ENCODE peak calls at places on chromosomes 3 and 15, in five cellular contexts. O is A549, V is AG09319, H is RWPE1, F is foreskin fibroblast. D is an unnamed sample.

GRCh38 chr15:101357333-101357732 is 62.3 kb upstream of the SNRPA1 start:
- DNase-seq in O (no peak), V (no peak), H (no peak), F (no peak), D (no peak)

GRCh38 chr15:40075298-40076044 is 33.2 kb downstream of the BMF start:
- DNase-seq in O (no peak), V (no peak), H (no peak), F (no peak), D (no peak)

GRCh38 chr15:29003446-29004233 is 117.9 kb downstream of the APBA2 start:
- DNase-seq in O (no peak), V (no peak), H (peak), F (peak), D (no peak)

GRCh38 chr3:111729087-111729846 is 129.8 kb upstream of the PHLDB2 start:
- DNase-seq in O (no peak), V (peak), H (no peak), F (peak), D (no peak)

GRCh38 chr3:183161552-183162345 is 785 bp downstream of the LAMP3 start:
- DNase-seq in O (no peak), V (no peak), H (no peak), F (peak), D (no peak)

GRCh38 chr15:52180851-52181450 is 10.2 kb downstream of the GNB5 start:
- DNase-seq in O (no peak), V (no peak), H (no peak), F (no peak), D (no peak)

GRCh38 chr15:31367730-31368344 is 41.2 kb downstream of the KLF13 start:
- DNase-seq in O (no peak), V (no peak), H (no peak), F (no peak), D (no peak)

GRCh38 chr3:130707914-130708601 is 38.6 kb downstream of the PIK3R4 start:
- DNase-seq in O (no peak), V (peak), H (no peak), F (peak), D (no peak)

GRCh38 chr3:70749122-70749521 is 436.7 kb upstream of the MDFIC2 start:
- DNase-seq in O (no peak), V (no peak), H (no peak), F (no peak), D (no peak)

GRCh38 chr3:70757658-70758057 is 445.2 kb upstream of the MDFIC2 start:
- DNase-seq in O (no peak), V (no peak), H (no peak), F (no peak), D (no peak)

GRCh38 chr3:70754314-70754713 is 441.9 kb upstream of the MDFIC2 start:
- DNase-seq in O (no peak), V (no peak), H (no peak), F (peak), D (no peak)

GRCh38 chr3:70748593-70748992 is 436.2 kb upstream of the MDFIC2 start:
- DNase-seq in O (no peak), V (no peak), H (no peak), F (no peak), D (no peak)

GRCh38 chr3:70753572-70753971 is 441.1 kb upstream of the MDFIC2 start:
- DNase-seq in O (peak), V (no peak), H (no peak), F (no peak), D (no peak)
- TF ChIP-seq CTCF in O (peak), V (no peak), H (no peak), F (no peak), D (peak)

DNA sequence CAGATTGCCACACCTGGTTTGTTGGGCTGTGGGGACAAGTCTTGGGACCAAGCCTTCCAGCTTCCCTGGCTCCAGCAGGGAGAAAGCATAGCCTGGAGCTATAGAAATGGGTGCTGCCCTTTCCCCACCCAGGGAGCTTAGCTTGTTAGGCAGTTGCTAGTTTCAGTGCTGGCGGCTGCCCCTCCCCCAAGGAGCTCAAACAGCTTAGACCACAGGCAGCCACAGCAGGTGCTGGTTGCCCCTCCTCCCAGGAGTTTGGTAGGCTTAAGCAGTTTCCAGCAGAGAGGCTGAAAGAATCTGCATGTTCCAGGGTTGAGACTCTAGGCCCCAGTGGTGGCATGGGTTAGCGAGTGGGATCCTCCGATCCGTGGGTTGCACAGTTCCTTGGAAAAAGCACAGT is 889.7 kb downstream of the IGSF11 start:
- DNase-seq in O (no peak), V (no peak), H (no peak), F (no peak), D (no peak)
- TF ChIP-seq CTCF in O (no peak), V (no peak), H (no peak), F (no peak), D (no peak)

DNA sequence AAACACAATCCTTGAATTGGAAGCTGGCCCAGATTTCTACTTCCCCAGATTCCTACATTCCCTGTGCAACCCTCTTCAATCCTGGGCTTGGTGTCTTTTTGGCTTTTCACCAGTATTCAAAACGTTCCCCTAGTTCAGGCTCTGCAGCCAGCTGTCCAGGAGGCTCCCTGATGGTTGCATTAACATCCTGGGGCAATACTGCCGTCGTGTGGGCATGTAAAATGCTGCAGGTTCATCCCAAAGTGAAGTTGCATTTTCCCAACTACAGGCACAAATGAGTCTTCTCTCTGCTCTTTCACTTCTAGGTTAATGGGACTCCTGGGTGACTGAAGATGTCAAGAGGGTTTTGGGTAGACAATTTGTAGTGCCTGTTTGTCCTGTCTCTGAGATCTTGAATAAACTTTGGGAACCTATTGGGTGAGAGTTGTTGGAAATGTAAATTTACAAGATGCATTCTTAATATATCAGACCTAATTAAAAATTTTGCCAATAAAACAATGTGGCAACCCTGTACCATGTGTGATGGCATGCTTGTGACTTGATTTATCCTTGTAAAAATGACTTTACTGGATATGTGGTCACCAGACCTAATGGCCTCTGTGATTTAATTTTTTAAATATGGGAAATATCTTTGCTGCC is 28.6 kb downstream of the SOX14 start:
- DNase-seq in O (peak), V (no peak), H (peak), F (peak), D (no peak)
- TF ChIP-seq CTCF in O (peak), V (peak), H (peak), F (peak), D (peak)

GRCh38 chr3:28080716-28081115 is 160.7 kb upstream of the CMC1 start:
- DNase-seq in O (no peak), V (no peak), H (no peak), F (no peak), D (no peak)

GRCh38 chr3:28081533-28081947 is 159.9 kb upstream of the CMC1 start:
- DNase-seq in O (no peak), V (no peak), H (no peak), F (no peak), D (no peak)

GRCh38 chr3:28077566-28077965 is 163.9 kb upstream of the CMC1 start:
- DNase-seq in O (peak), V (no peak), H (no peak), F (peak), D (peak)
- TF ChIP-seq CTCF in O (no peak), V (peak), H (no peak), F (peak), D (peak)

GRCh38 chr3:102471001-102471400 is 36.2 kb downstream of the ZPLD1 start:
- DNase-seq in O (no peak), V (no peak), H (no peak), F (no peak), D (no peak)
- TF ChIP-seq CTCF in O (no peak), V (no peak), H (no peak), F (no peak), D (no peak)

GRCh38 chr3:184703657-184704056 is 8.2 kb downstream of the MAGEF1 start:
- DNase-seq in O (no peak), V (no peak), H (no peak), F (no peak), D (no peak)
- TF ChIP-seq CTCF in O (no peak), V (no peak), H (no peak), F (no peak), D (no peak)